ENCODE peak calls at places on chromosome X, in five cellular contexts. One of them, this sample, is unnamed. For H3K9me3, the result is how much of the 10 kb centered on the place peaks cover.

GRCh38 chrX:24204331-24204730 is 54.8 kb downstream of the ZFX start:
- DNase-seq in thyroid gland: no peak
- DNase-seq in testis: no peak
- DNase-seq in A549: no peak
- DNase-seq in AG04450: no peak
- DNase-seq in this sample: no peak

GRCh38 chrX:53656845-53657244 is 29.7 kb downstream of the HUWE1 start:
- DNase-seq in AG04450: no peak
- DNase-seq in thyroid gland: no peak
- DNase-seq in testis: no peak
- DNase-seq in A549: no peak
- DNase-seq in this sample: no peak

GRCh38 chrX:41923925-41924693 is 755 bp upstream of the CASK start:
- DNase-seq in thyroid gland: peak
- DNase-seq in AG04450: no peak
- DNase-seq in A549: peak
- DNase-seq in testis: peak
- DNase-seq in this sample: no peak

GRCh38 chrX:12497832-12498591 is 293.2 kb upstream of the PRPS2 start:
- DNase-seq in thyroid gland: no peak
- DNase-seq in A549: peak
- DNase-seq in testis: peak
- DNase-seq in AG04450: no peak
- DNase-seq in this sample: peak

GRCh38 chrX:6228720-6229119 is at the start of gene NLGN4X:
- DNase-seq in testis: no peak
- DNase-seq in thyroid gland: no peak
- DNase-seq in A549: no peak
- DNase-seq in AG04450: no peak
- DNase-seq in this sample: peak

GRCh38 chrX:39772057-39772832 is 325.5 kb downstream of the BCOR start:
- DNase-seq in AG04450: no peak
- DNase-seq in thyroid gland: no peak
- DNase-seq in testis: peak
- DNase-seq in A549: no peak
- DNase-seq in this sample: no peak

GRCh38 chrX:107845625-107846024 is 20.0 kb downstream of the MID2 start:
- DNase-seq in testis: no peak
- DNase-seq in thyroid gland: no peak
- DNase-seq in AG04450: no peak
- DNase-seq in A549: no peak
- DNase-seq in this sample: no peak

GRCh38 chrX:138711399-138712347 is at the start of gene FGF13:
- DNase-seq in AG04450: no peak
- DNase-seq in thyroid gland: peak
- DNase-seq in A549: peak
- DNase-seq in testis: peak
- DNase-seq in this sample: peak

GRCh38 chrX:77917294-77917933 is 6.9 kb downstream of the ATP7A start:
- DNase-seq in testis: no peak
- DNase-seq in A549: no peak
- DNase-seq in thyroid gland: no peak
- DNase-seq in AG04450: no peak
- DNase-seq in this sample: no peak

GRCh38 chrX:71541546-71542022 is 8.7 kb downstream of the OGT start:
- DNase-seq in thyroid gland: no peak
- DNase-seq in AG04450: no peak
- DNase-seq in A549: no peak
- DNase-seq in testis: no peak
- DNase-seq in this sample: no peak

GRCh38 chrX:22300130-22300529 is 27.4 kb downstream of the CBLL2 start:
- DNase-seq in A549: peak
- DNase-seq in thyroid gland: peak
- DNase-seq in AG04450: no peak
- DNase-seq in testis: peak
- DNase-seq in this sample: no peak

GRCh38 chrX:131747173-131747572 is 203.3 kb downstream of the OR13H1 start:
- DNase-seq in testis: no peak
- DNase-seq in thyroid gland: no peak
- DNase-seq in A549: peak
- DNase-seq in AG04450: no peak
- DNase-seq in this sample: peak

GRCh38 chrX:6244666-6245065 is 16.0 kb upstream of the NLGN4X start:
- DNase-seq in AG04450: no peak
- DNase-seq in A549: no peak
- DNase-seq in testis: no peak
- DNase-seq in thyroid gland: no peak
- DNase-seq in this sample: no peak

GRCh38 chrX:133254666-133255065 is 36.5 kb upstream of the TFDP3 start:
- DNase-seq in thyroid gland: no peak
- DNase-seq in testis: no peak
- DNase-seq in AG04450: no peak
- DNase-seq in A549: no peak
- DNase-seq in this sample: no peak

GRCh38 chrX:19017271-19017670 is 33.4 kb upstream of the PHKA2 start:
- DNase-seq in A549: peak
- DNase-seq in testis: peak
- DNase-seq in AG04450: no peak
- DNase-seq in thyroid gland: peak
- DNase-seq in this sample: peak

GRCh38 chrX:63434206-63434605 is 83.1 kb upstream of the SPIN4 start:
- DNase-seq in thyroid gland: no peak
- DNase-seq in AG04450: no peak
- DNase-seq in A549: no peak
- DNase-seq in testis: no peak
- DNase-seq in this sample: no peak

GRCh38 chrX:63424063-63424462 is 72.9 kb upstream of the SPIN4 start:
- DNase-seq in AG04450: no peak
- DNase-seq in A549: no peak
- DNase-seq in thyroid gland: no peak
- DNase-seq in testis: no peak
- DNase-seq in this sample: no peak

GRCh38 chrX:63430026-63430425 is 78.9 kb upstream of the SPIN4 start:
- DNase-seq in testis: no peak
- DNase-seq in thyroid gland: no peak
- DNase-seq in A549: no peak
- DNase-seq in AG04450: no peak
- DNase-seq in this sample: no peak

GRCh38 chrX:63426519-63426918 is 75.4 kb upstream of the SPIN4 start:
- DNase-seq in testis: no peak
- DNase-seq in thyroid gland: no peak
- DNase-seq in A549: no peak
- DNase-seq in AG04450: no peak
- DNase-seq in this sample: no peak

GRCh38 chrX:63428348-63428747 is 77.2 kb upstream of the SPIN4 start:
- DNase-seq in testis: no peak
- DNase-seq in AG04450: no peak
- DNase-seq in A549: no peak
- DNase-seq in thyroid gland: no peak
- DNase-seq in this sample: no peak
- H3K9me3 ChIP-seq in testis: under half
- H3K9me3 ChIP-seq in AG04450: under half
- H3K9me3 ChIP-seq in A549: under half
- H3K9me3 ChIP-seq in thyroid gland: under half
- H3K9me3 ChIP-seq in this sample: under half

DNA sequence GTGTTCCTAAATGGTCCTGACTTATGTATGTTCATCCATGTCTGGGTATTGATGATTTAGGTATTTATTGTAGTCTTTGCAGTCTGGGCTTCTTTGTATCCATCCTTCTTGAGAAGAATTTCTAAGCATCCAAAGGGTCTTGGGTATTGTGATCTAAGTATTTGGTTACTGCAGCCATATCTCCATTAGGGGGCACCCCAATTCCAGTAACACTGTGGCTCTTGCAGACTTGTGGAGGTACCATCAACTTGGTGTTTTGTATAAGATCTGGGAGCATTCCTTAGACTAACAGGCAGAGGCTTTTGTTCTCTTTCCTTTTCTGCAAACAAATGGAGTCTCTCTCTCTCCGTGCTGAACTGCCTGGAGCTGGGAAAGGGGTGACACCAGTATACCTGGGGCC is 113.7 kb upstream of the NEXMIF start:
- DNase-seq in A549: peak
- DNase-seq in testis: peak
- DNase-seq in thyroid gland: no peak
- DNase-seq in AG04450: no peak
- DNase-seq in this sample: peak
- H3K9me3 ChIP-seq in A549: under half
- H3K9me3 ChIP-seq in testis: under half
- H3K9me3 ChIP-seq in thyroid gland: under half
- H3K9me3 ChIP-seq in AG04450: under half
- H3K9me3 ChIP-seq in this sample: under half

GRCh38 chrX:55996649-55997048 is 235.5 kb upstream of the KLF8 start:
- DNase-seq in AG04450: no peak
- DNase-seq in A549: no peak
- DNase-seq in testis: no peak
- DNase-seq in thyroid gland: no peak
- DNase-seq in this sample: no peak

GRCh38 chrX:56000169-56000568 is 232.0 kb upstream of the KLF8 start:
- DNase-seq in testis: no peak
- DNase-seq in thyroid gland: no peak
- DNase-seq in AG04450: no peak
- DNase-seq in A549: no peak
- DNase-seq in this sample: no peak

GRCh38 chrX:56000729-56001128 is 231.4 kb upstream of the KLF8 start:
- DNase-seq in thyroid gland: no peak
- DNase-seq in testis: no peak
- DNase-seq in A549: no peak
- DNase-seq in AG04450: no peak
- DNase-seq in this sample: no peak
- H3K9me3 ChIP-seq in thyroid gland: under half
- H3K9me3 ChIP-seq in testis: under half
- H3K9me3 ChIP-seq in A549: under half
- H3K9me3 ChIP-seq in AG04450: under half
- H3K9me3 ChIP-seq in this sample: under half

GRCh38 chrX:17164079-17164478 is 210.9 kb upstream of the NHS start:
- DNase-seq in A549: no peak
- DNase-seq in AG04450: no peak
- DNase-seq in testis: no peak
- DNase-seq in thyroid gland: no peak
- DNase-seq in this sample: no peak
- H3K9me3 ChIP-seq in A549: under half
- H3K9me3 ChIP-seq in AG04450: under half
- H3K9me3 ChIP-seq in testis: under half
- H3K9me3 ChIP-seq in thyroid gland: under half
- H3K9me3 ChIP-seq in this sample: under half

GRCh38 chrX:146127617-146128016 is 310.0 kb downstream of the SLITRK2 start:
- DNase-seq in AG04450: no peak
- DNase-seq in testis: no peak
- DNase-seq in A549: no peak
- DNase-seq in thyroid gland: no peak
- DNase-seq in this sample: no peak
- H3K9me3 ChIP-seq in AG04450: under half
- H3K9me3 ChIP-seq in testis: under half
- H3K9me3 ChIP-seq in A549: under half
- H3K9me3 ChIP-seq in thyroid gland: under half
- H3K9me3 ChIP-seq in this sample: under half

DNA sequence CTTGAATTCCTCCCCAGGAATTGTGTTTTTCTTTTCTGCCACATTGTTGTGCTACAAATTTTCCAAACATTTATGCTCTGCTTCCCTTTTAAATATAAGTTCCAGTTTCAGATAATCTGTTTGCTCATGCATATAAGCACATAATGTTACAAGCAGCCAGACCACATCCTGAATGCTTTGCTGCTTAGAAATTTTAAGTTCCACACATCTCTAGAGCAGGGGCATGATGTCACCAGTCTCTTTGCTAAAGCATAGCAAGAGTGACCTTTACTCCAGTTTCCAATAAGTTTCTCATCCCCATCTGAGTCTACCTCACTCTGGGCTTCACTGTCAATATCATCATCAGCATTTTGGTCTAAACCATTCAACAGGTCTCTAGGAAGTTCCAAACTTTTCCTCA is 932.5 kb downstream of the SH3BGRL start:
- DNase-seq in A549: no peak
- DNase-seq in thyroid gland: no peak
- DNase-seq in testis: no peak
- DNase-seq in AG04450: no peak
- DNase-seq in this sample: no peak
- H3K9me3 ChIP-seq in A549: under half
- H3K9me3 ChIP-seq in thyroid gland: under half
- H3K9me3 ChIP-seq in testis: under half
- H3K9me3 ChIP-seq in AG04450: under half
- H3K9me3 ChIP-seq in this sample: under half

DNA sequence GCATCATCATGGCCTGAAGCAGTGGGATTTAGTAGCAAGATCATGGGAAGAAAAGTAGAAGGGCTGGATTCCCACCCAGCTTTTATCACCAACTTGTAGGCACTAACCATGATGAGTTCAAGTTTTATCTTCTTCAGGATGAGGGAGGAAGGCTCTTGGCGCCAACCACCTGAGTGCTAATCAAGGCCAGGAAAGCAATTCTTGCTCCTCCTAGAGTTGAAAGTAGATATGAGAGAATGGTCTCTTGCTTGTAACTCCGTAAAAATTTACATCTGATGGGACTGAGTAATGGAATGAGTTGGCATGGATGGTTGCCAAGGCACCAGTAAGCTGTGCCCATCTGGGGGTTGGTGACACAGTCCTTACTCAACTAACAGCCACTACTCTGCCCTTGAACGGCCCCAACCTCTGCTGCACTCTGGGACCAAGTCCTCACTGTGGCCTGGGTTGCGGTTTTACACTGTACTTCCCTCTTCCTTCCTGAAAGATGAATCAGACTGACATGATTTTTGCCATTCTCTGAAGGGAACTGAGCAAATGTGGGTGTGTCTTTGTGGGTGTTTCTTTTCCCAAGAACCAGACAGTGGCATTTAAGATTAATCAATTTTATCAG is 39.4 kb upstream of the NDP start:
- DNase-seq in testis: peak
- DNase-seq in A549: peak
- DNase-seq in AG04450: no peak
- DNase-seq in thyroid gland: no peak
- DNase-seq in this sample: no peak
- H3K9me3 ChIP-seq in testis: under half
- H3K9me3 ChIP-seq in A549: under half
- H3K9me3 ChIP-seq in AG04450: under half
- H3K9me3 ChIP-seq in thyroid gland: under half
- H3K9me3 ChIP-seq in this sample: under half

DNA sequence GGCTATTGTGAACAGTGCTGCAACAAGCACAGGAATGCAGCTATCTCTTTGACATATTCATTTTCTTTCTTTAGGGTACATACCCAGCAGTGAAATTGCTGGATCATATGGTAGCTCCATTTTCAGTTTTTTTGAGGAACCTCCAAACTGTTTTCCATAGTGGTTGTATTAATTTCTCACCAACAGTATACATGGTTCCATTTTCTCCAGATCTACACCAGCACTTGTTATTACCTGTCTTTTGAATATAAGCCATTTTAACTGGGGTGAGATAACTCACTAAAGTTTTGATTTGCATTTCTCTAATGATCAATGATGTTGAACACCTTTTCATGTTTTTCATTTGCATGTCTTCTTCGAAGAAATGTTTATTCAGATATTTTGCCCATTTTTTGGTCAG is 241.1 kb upstream of the AGTR2 start:
- DNase-seq in thyroid gland: no peak
- DNase-seq in A549: no peak
- DNase-seq in AG04450: no peak
- DNase-seq in testis: no peak
- DNase-seq in this sample: no peak
- H3K9me3 ChIP-seq in thyroid gland: under half
- H3K9me3 ChIP-seq in A549: under half
- H3K9me3 ChIP-seq in AG04450: under half
- H3K9me3 ChIP-seq in testis: under half
- H3K9me3 ChIP-seq in this sample: under half